ENCODE peak calls at places on chromosome 21, in nine cellular contexts. V is foreskin fibroblast; G is amniotic stem cell; U is psoas muscle; K is stimulated activated CD8-positive, alpha-beta memory T cell treated with anti-CD3 and anti-CD28 coated beads, Interleukin-15, amount 100 ng/mL, for 1 hour; N is foreskin keratinocyte; S is retina; X is dorsolateral prefrontal cortex; L is activated effector memory CD4-positive, alpha-beta T cell treated with anti-CD3 and anti-CD28 coated beads, Interleukin-2, amount 50 U/mL, for 16 hours. W is an unnamed sample.

GRCh38 chr21:27645285-27645684 is 678.4 kb upstream of the ADAMTS5 start:
- DNase-seq in L (no peak), G (no peak), K (no peak), S (no peak), V (peak), U (no peak), X (no peak), N (peak), W (no peak)

GRCh38 chr21:36890086-36890485 is 76.4 kb downstream of the HLCS start:
- DNase-seq in U (no peak), X (no peak), L (no peak), S (no peak), N (no peak), V (no peak), G (no peak), K (no peak), W (no peak)

GRCh38 chr21:45289134-45289533 is 1.4 kb upstream of the POFUT2 start:
- DNase-seq in S (no peak), K (no peak), V (no peak), X (no peak), U (no peak), N (no peak), G (no peak), L (no peak), W (no peak)

GRCh38 chr21:38223893-38224540 is 32.8 kb upstream of the KCNJ15 start:
- DNase-seq in S (no peak), X (no peak), V (peak), N (no peak), U (no peak), G (no peak), K (no peak), L (no peak), W (no peak)

GRCh38 chr21:29829514-29830255 is 110.1 kb downstream of the GRIK1 start:
- DNase-seq in S (no peak), V (peak), L (no peak), U (no peak), X (no peak), K (no peak), G (no peak), N (peak), W (no peak)

GRCh38 chr21:29155118-29155932 is 24.9 kb downstream of the MAP3K7CL start:
- DNase-seq in U (peak), N (peak), G (no peak), S (peak), V (peak), X (no peak), K (no peak), L (no peak), W (no peak)

GRCh38 chr21:44957047-44957831 is 17.4 kb downstream of the SLX9 start:
- DNase-seq in U (no peak), L (no peak), V (no peak), X (no peak), K (no peak), S (no peak), N (no peak), G (no peak), W (no peak)

GRCh38 chr21:45469273-45470086 is 64.5 kb downstream of the COL18A1 start:
- DNase-seq in S (no peak), U (peak), L (no peak), K (no peak), N (no peak), G (no peak), V (no peak), X (peak), W (no peak)

GRCh38 chr21:15367061-15367626 is 302.3 kb upstream of the NRIP1 start:
- DNase-seq in U (no peak), G (no peak), L (no peak), K (no peak), V (no peak), S (no peak), N (no peak), X (no peak), W (no peak)

GRCh38 chr21:16674949-16675348 is 837.9 kb upstream of the CXADR start:
- DNase-seq in K (no peak), L (no peak), V (no peak), X (no peak), U (no peak), G (no peak), S (no peak), N (no peak), W (no peak)

GRCh38 chr21:32131960-32132359 is 146.9 kb downstream of the MIS18A start:
- DNase-seq in U (no peak), N (no peak), V (peak), L (no peak), S (peak), G (no peak), K (no peak), X (no peak), W (no peak)

GRCh38 chr21:32545948-32546441 is 39.3 kb downstream of the TCP10L start:
- DNase-seq in G (no peak), V (peak), S (no peak), L (no peak), X (no peak), K (no peak), U (no peak), N (peak), W (no peak)

GRCh38 chr21:44520326-44521300 is 19.4 kb downstream of the KRTAP10-1 start:
- DNase-seq in K (no peak), V (no peak), X (peak), G (no peak), U (peak), S (no peak), N (no peak), L (peak), W (no peak)

GRCh38 chr21:36863260-36863659 is 103.2 kb downstream of the HLCS start:
- DNase-seq in S (no peak), V (no peak), U (no peak), L (no peak), N (no peak), G (no peak), K (no peak), X (no peak), W (no peak)

GRCh38 chr21:39182016-39182415 is 1.2 kb downstream of the PSMG1 start:
- DNase-seq in K (no peak), X (no peak), N (no peak), S (peak), U (no peak), G (no peak), L (no peak), V (no peak), W (no peak)

GRCh38 chr21:28801906-28802305 is 190.8 kb downstream of the LTN1 start:
- DNase-seq in G (no peak), N (peak), V (peak), L (no peak), U (no peak), S (no peak), X (no peak), K (no peak), W (no peak)